ENCODE peak calls at places on chromosomes 13 and 19, in six cellular contexts. One of them, this sample, is unnamed.

GRCh38 chr19:21907516-21907915 is 71.5 kb upstream of the ZNF43 start:
- DNase-seq in psoas muscle: no peak
- DNase-seq in fibroblast of pulmonary artery: no peak
- DNase-seq in left lung: no peak
- DNase-seq in body of pancreas: no peak
- DNase-seq in uterus: no peak
- DNase-seq in this sample: no peak

GRCh38 chr19:3029070-3029923 is at the start of gene TLE2:
- DNase-seq in fibroblast of pulmonary artery: no peak
- DNase-seq in psoas muscle: no peak
- DNase-seq in uterus: no peak
- DNase-seq in body of pancreas: peak; percentile 20
- DNase-seq in left lung: no peak
- DNase-seq in this sample: no peak

GRCh38 chr13:46296920-46297319 is 85.2 kb downstream of the LRRC63 start:
- DNase-seq in body of pancreas: peak; percentile 13
- DNase-seq in uterus: no peak
- DNase-seq in left lung: no peak
- DNase-seq in fibroblast of pulmonary artery: peak; percentile 94
- DNase-seq in psoas muscle: no peak
- DNase-seq in this sample: peak; percentile 23

GRCh38 chr19:1590641-1591397 is 1.8 kb downstream of the MBD3 start:
- DNase-seq in left lung: no peak
- DNase-seq in fibroblast of pulmonary artery: peak; percentile 26
- DNase-seq in psoas muscle: no peak
- DNase-seq in body of pancreas: no peak
- DNase-seq in uterus: no peak
- DNase-seq in this sample: no peak

GRCh38 chr19:43474986-43475705 is 9.7 kb upstream of the LYPD3 start:
- DNase-seq in uterus: peak; percentile 92
- DNase-seq in psoas muscle: peak; percentile 96
- DNase-seq in fibroblast of pulmonary artery: peak; percentile 93
- DNase-seq in left lung: peak; percentile 95
- DNase-seq in body of pancreas: peak; percentile 94
- DNase-seq in this sample: peak; percentile 59

GRCh38 chr13:97454699-97455098 is 20.7 kb downstream of the RAP2A start:
- DNase-seq in psoas muscle: no peak
- DNase-seq in uterus: no peak
- DNase-seq in body of pancreas: no peak
- DNase-seq in left lung: no peak
- DNase-seq in fibroblast of pulmonary artery: no peak
- DNase-seq in this sample: no peak

GRCh38 chr19:49590971-49591730 is at the start of gene PRR12:
- DNase-seq in uterus: peak; percentile 72
- DNase-seq in fibroblast of pulmonary artery: peak; percentile 77
- DNase-seq in left lung: peak; percentile 66
- DNase-seq in psoas muscle: peak; percentile 81
- DNase-seq in body of pancreas: peak; percentile 68
- DNase-seq in this sample: no peak

GRCh38 chr13:78192721-78193120 is 274.1 kb upstream of the EDNRB start:
- DNase-seq in fibroblast of pulmonary artery: peak; percentile 10
- DNase-seq in body of pancreas: no peak
- DNase-seq in left lung: no peak
- DNase-seq in uterus: no peak
- DNase-seq in psoas muscle: no peak
- DNase-seq in this sample: no peak

GRCh38 chr19:4115050-4115817 is 8.7 kb downstream of the MAP2K2 start:
- DNase-seq in body of pancreas: no peak
- DNase-seq in left lung: no peak
- DNase-seq in psoas muscle: no peak
- DNase-seq in fibroblast of pulmonary artery: no peak
- DNase-seq in uterus: no peak
- DNase-seq in this sample: no peak

GRCh38 chr19:10353793-10354391 is 14.5 kb upstream of the ICAM3 start:
- DNase-seq in left lung: no peak
- DNase-seq in psoas muscle: peak; percentile 85
- DNase-seq in uterus: peak; percentile 32
- DNase-seq in body of pancreas: peak; percentile 28
- DNase-seq in fibroblast of pulmonary artery: peak; percentile 15
- DNase-seq in this sample: no peak

GRCh38 chr13:23509781-23510543 is 60.2 kb upstream of the TNFRSF19 start:
- DNase-seq in body of pancreas: no peak
- DNase-seq in left lung: no peak
- DNase-seq in uterus: no peak
- DNase-seq in psoas muscle: no peak
- DNase-seq in fibroblast of pulmonary artery: peak; percentile 80
- DNase-seq in this sample: peak; percentile 65

GRCh38 chr19:47895165-47895782 is 9.2 kb upstream of the SULT2A1 start:
- DNase-seq in body of pancreas: no peak
- DNase-seq in uterus: no peak
- DNase-seq in left lung: no peak
- DNase-seq in fibroblast of pulmonary artery: no peak
- DNase-seq in psoas muscle: no peak
- DNase-seq in this sample: no peak

GRCh38 chr13:94415484-94415883 is 64.0 kb downstream of the DCT start:
- DNase-seq in left lung: no peak
- DNase-seq in fibroblast of pulmonary artery: no peak
- DNase-seq in body of pancreas: no peak
- DNase-seq in psoas muscle: no peak
- DNase-seq in uterus: no peak
- DNase-seq in this sample: no peak

GRCh38 chr13:50080158-50080855 is 65.1 kb downstream of the KCNRG start:
- DNase-seq in left lung: no peak
- DNase-seq in uterus: peak; percentile 34
- DNase-seq in psoas muscle: no peak
- DNase-seq in fibroblast of pulmonary artery: peak; percentile 61
- DNase-seq in body of pancreas: peak; percentile 16
- DNase-seq in this sample: no peak

GRCh38 chr13:73040968-73041580 is 17.7 kb upstream of the KLF5 start:
- DNase-seq in left lung: no peak
- DNase-seq in fibroblast of pulmonary artery: no peak
- DNase-seq in body of pancreas: no peak
- DNase-seq in psoas muscle: no peak
- DNase-seq in uterus: no peak
- DNase-seq in this sample: no peak

GRCh38 chr19:50311723-50312635 is 17.2 kb downstream of the KCNC3 start:
- DNase-seq in fibroblast of pulmonary artery: no peak
- DNase-seq in psoas muscle: peak; percentile 42
- DNase-seq in body of pancreas: peak; percentile 20
- DNase-seq in uterus: no peak
- DNase-seq in left lung: no peak
- DNase-seq in this sample: no peak

GRCh38 chr19:41355802-41356201 is 2.1 kb upstream of the TGFB1 start:
- DNase-seq in uterus: no peak
- DNase-seq in body of pancreas: no peak
- DNase-seq in psoas muscle: no peak
- DNase-seq in left lung: no peak
- DNase-seq in fibroblast of pulmonary artery: no peak
- DNase-seq in this sample: no peak

GRCh38 chr13:32323912-32324311 is 8.6 kb downstream of the BRCA2 start:
- DNase-seq in left lung: no peak
- DNase-seq in fibroblast of pulmonary artery: peak; percentile 71
- DNase-seq in uterus: no peak
- DNase-seq in psoas muscle: no peak
- DNase-seq in body of pancreas: no peak
- DNase-seq in this sample: no peak

GRCh38 chr13:109141716-109142115 is 512.3 kb downstream of the MYO16 start:
- DNase-seq in left lung: no peak
- DNase-seq in uterus: no peak
- DNase-seq in fibroblast of pulmonary artery: no peak
- DNase-seq in psoas muscle: no peak
- DNase-seq in body of pancreas: no peak
- DNase-seq in this sample: no peak

GRCh38 chr13:109140777-109141354 is 511.5 kb downstream of the MYO16 start:
- DNase-seq in fibroblast of pulmonary artery: no peak
- DNase-seq in uterus: no peak
- DNase-seq in psoas muscle: no peak
- DNase-seq in body of pancreas: no peak
- DNase-seq in left lung: no peak
- DNase-seq in this sample: no peak

GRCh38 chr13:109136873-109137272 is 507.5 kb downstream of the MYO16 start:
- DNase-seq in psoas muscle: no peak
- DNase-seq in left lung: no peak
- DNase-seq in uterus: no peak
- DNase-seq in body of pancreas: no peak
- DNase-seq in fibroblast of pulmonary artery: no peak
- DNase-seq in this sample: no peak

GRCh38 chr13:109139346-109139745 is 509.9 kb downstream of the MYO16 start:
- DNase-seq in fibroblast of pulmonary artery: no peak
- DNase-seq in left lung: no peak
- DNase-seq in psoas muscle: no peak
- DNase-seq in body of pancreas: no peak
- DNase-seq in uterus: no peak
- DNase-seq in this sample: no peak

GRCh38 chr13:109140054-109140776 is 510.8 kb downstream of the MYO16 start:
- DNase-seq in psoas muscle: no peak
- DNase-seq in left lung: no peak
- DNase-seq in uterus: no peak
- DNase-seq in body of pancreas: no peak
- DNase-seq in fibroblast of pulmonary artery: no peak
- DNase-seq in this sample: no peak
- H3K4me3 ChIP-seq in psoas muscle: peak overlapping the region; percentile 46
- H3K4me3 ChIP-seq in left lung: no peak overlapping the region
- H3K4me3 ChIP-seq in uterus: no peak overlapping the region
- H3K4me3 ChIP-seq in body of pancreas: no peak overlapping the region
- H3K4me3 ChIP-seq in fibroblast of pulmonary artery: no peak overlapping the region
- H3K4me3 ChIP-seq in this sample: peak overlapping the region; percentile 34

DNA sequence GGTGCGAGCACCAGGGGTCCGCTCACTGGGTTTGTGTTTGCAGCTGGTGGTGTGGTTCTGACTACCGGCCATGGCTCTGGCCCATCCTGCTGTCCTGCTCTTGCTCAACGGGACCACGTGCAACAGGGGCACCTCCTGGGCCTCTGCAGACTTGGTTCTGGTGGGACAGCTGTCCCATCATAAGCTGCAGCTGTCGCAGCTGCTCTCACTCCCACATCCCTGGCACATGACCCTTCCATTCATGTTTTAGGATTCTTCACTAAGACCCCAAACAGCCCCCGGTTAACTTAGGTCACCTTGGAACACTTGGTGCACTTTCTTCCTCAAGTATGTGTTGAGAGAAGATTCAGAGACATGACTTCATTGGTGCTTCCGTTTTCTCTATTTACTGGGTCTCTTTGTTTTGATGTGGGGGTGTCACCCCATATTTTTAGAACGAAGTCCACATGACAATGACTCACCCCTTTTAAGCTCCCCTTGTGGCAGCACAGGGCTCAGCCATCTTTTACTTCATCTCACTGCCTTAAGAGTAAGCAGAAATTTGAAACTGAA is 68.4 kb upstream of the ARHGEF7 start:
- DNase-seq in fibroblast of pulmonary artery: peak; percentile 40
- DNase-seq in body of pancreas: no peak
- DNase-seq in psoas muscle: peak; percentile 73
- DNase-seq in left lung: no peak
- DNase-seq in uterus: no peak
- DNase-seq in this sample: no peak
- TF ChIP-seq CTCF in fibroblast of pulmonary artery: peak; percentile 40
- TF ChIP-seq CTCF in body of pancreas: no peak
- TF ChIP-seq CTCF in psoas muscle: peak; percentile 40
- TF ChIP-seq CTCF in left lung: no peak
- TF ChIP-seq CTCF in uterus: no peak
- TF ChIP-seq CTCF in this sample: peak; percentile 8

GRCh38 chr13:43057653-43058317 is 34.4 kb downstream of the DNAJC15 start:
- DNase-seq in left lung: no peak
- DNase-seq in fibroblast of pulmonary artery: peak; percentile 33
- DNase-seq in body of pancreas: no peak
- DNase-seq in psoas muscle: no peak
- DNase-seq in uterus: no peak
- DNase-seq in this sample: no peak
- H3K4me3 ChIP-seq in left lung: no peak overlapping the region
- H3K4me3 ChIP-seq in fibroblast of pulmonary artery: no peak overlapping the region
- H3K4me3 ChIP-seq in body of pancreas: no peak overlapping the region
- H3K4me3 ChIP-seq in psoas muscle: no peak overlapping the region
- H3K4me3 ChIP-seq in uterus: no peak overlapping the region
- H3K4me3 ChIP-seq in this sample: no peak overlapping the region

GRCh38 chr13:34435338-34435737 is 506.7 kb upstream of the NBEA start:
- DNase-seq in psoas muscle: no peak
- DNase-seq in fibroblast of pulmonary artery: peak; percentile 32
- DNase-seq in body of pancreas: no peak
- DNase-seq in uterus: no peak
- DNase-seq in left lung: no peak
- DNase-seq in this sample: no peak

GRCh38 chr13:34432234-34432633 is 509.8 kb upstream of the NBEA start:
- DNase-seq in fibroblast of pulmonary artery: no peak
- DNase-seq in left lung: no peak
- DNase-seq in uterus: no peak
- DNase-seq in body of pancreas: no peak
- DNase-seq in psoas muscle: no peak
- DNase-seq in this sample: no peak

GRCh38 chr13:34425307-34425949 is 516.6 kb upstream of the NBEA start:
- DNase-seq in uterus: no peak
- DNase-seq in fibroblast of pulmonary artery: no peak
- DNase-seq in body of pancreas: no peak
- DNase-seq in psoas muscle: no peak
- DNase-seq in left lung: no peak
- DNase-seq in this sample: no peak

DNA sequence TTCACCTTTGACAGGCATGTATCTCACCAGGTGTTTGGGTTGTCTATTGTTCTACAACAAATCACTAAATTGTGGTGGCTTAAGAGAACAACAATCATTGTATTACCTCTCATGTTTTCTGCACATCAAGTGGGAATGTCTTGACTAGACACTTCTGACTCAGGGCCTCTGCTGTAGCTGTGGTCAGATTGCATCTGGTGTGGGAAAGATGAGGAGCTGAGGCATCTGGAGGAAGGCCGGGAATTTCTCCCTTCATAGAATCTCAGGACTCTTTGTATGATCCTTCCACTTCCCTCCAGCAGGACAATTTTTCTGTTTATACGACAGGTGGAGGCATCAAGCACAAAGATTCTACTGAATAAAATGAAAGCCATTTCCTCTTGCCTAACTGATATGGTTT is 511.8 kb upstream of the NBEA start:
- DNase-seq in uterus: no peak
- DNase-seq in left lung: no peak
- DNase-seq in psoas muscle: no peak
- DNase-seq in body of pancreas: no peak
- DNase-seq in fibroblast of pulmonary artery: peak; percentile 9
- DNase-seq in this sample: peak; percentile 7
- TF ChIP-seq CTCF in uterus: no peak
- TF ChIP-seq CTCF in left lung: no peak
- TF ChIP-seq CTCF in psoas muscle: no peak
- TF ChIP-seq CTCF in body of pancreas: no peak
- TF ChIP-seq CTCF in fibroblast of pulmonary artery: no peak
- TF ChIP-seq CTCF in this sample: no peak